ENCODE peak calls at places on chromosomes 16 and 17, in five cellular contexts. One of them, this sample, is unnamed.

GRCh38 chr16:52418206-52418605 is 128.7 kb downstream of the TOX3 start:
- ATAC-seq in A549: no peak
- ATAC-seq in GM12878: no peak
- ATAC-seq in HepG2: no peak
- ATAC-seq in K562: no peak
- ATAC-seq in this sample: no peak

GRCh38 chr16:85007815-85008214 is 3.5 kb downstream of the ZDHHC7 start:
- ATAC-seq in A549: no peak
- ATAC-seq in GM12878: no peak
- ATAC-seq in HepG2: no peak
- ATAC-seq in K562: no peak
- ATAC-seq in this sample: no peak

GRCh38 chr17:40547079-40547784 is 18.0 kb downstream of the CCR7 start:
- ATAC-seq in A549: no peak
- ATAC-seq in GM12878: peak
- ATAC-seq in HepG2: no peak
- ATAC-seq in K562: no peak
- ATAC-seq in this sample: no peak

GRCh38 chr16:55437627-55438026 is 41.4 kb upstream of the MMP2 start:
- ATAC-seq in A549: no peak
- ATAC-seq in GM12878: peak
- ATAC-seq in HepG2: no peak
- ATAC-seq in K562: no peak
- ATAC-seq in this sample: peak

GRCh38 chr16:19691161-19691850 is 26.7 kb downstream of the KNOP1 start:
- ATAC-seq in A549: peak
- ATAC-seq in GM12878: no peak
- ATAC-seq in HepG2: peak
- ATAC-seq in K562: no peak
- ATAC-seq in this sample: peak

GRCh38 chr16:56273615-56274014 is 82.3 kb downstream of the GNAO1 start:
- ATAC-seq in A549: no peak
- ATAC-seq in GM12878: no peak
- ATAC-seq in HepG2: no peak
- ATAC-seq in K562: no peak
- ATAC-seq in this sample: no peak

GRCh38 chr17:8046929-8047768 is 8.3 kb downstream of the ALOX15B start:
- ATAC-seq in A549: no peak
- ATAC-seq in GM12878: no peak
- ATAC-seq in HepG2: no peak
- ATAC-seq in K562: no peak
- ATAC-seq in this sample: no peak

GRCh38 chr17:47120521-47121095 is 68.5 kb downstream of the CDC27 start:
- ATAC-seq in A549: no peak
- ATAC-seq in GM12878: no peak
- ATAC-seq in HepG2: no peak
- ATAC-seq in K562: no peak
- ATAC-seq in this sample: no peak

GRCh38 chr16:26593700-26594099 is 473.0 kb upstream of the C16orf82 start:
- ATAC-seq in A549: no peak
- ATAC-seq in GM12878: no peak
- ATAC-seq in HepG2: no peak
- ATAC-seq in K562: no peak
- ATAC-seq in this sample: no peak

GRCh38 chr16:82070656-82071369 is 35.8 kb downstream of the HSD17B2 start:
- ATAC-seq in A549: no peak
- ATAC-seq in GM12878: no peak
- ATAC-seq in HepG2: no peak
- ATAC-seq in K562: no peak
- ATAC-seq in this sample: no peak

GRCh38 chr16:85017151-85017550 is 5.8 kb upstream of the ZDHHC7 start:
- ATAC-seq in A549: no peak
- ATAC-seq in GM12878: peak
- ATAC-seq in HepG2: no peak
- ATAC-seq in K562: no peak
- ATAC-seq in this sample: no peak

GRCh38 chr16:85444879-85445778 is 168.0 kb upstream of the GSE1 start:
- ATAC-seq in A549: peak
- ATAC-seq in GM12878: no peak
- ATAC-seq in HepG2: no peak
- ATAC-seq in K562: peak
- ATAC-seq in this sample: no peak

GRCh38 chr17:49832840-49833599 is 14.8 kb downstream of the TAC4 start:
- ATAC-seq in A549: no peak
- ATAC-seq in GM12878: no peak
- ATAC-seq in HepG2: no peak
- ATAC-seq in K562: peak
- ATAC-seq in this sample: no peak

GRCh38 chr17:2025622-2026309 is 632 bp upstream of the RTN4RL1 start:
- ATAC-seq in A549: peak
- ATAC-seq in GM12878: no peak
- ATAC-seq in HepG2: peak
- ATAC-seq in K562: peak
- ATAC-seq in this sample: no peak

GRCh38 chr17:49353607-49354006 is 8.4 kb downstream of the ZNF652 start:
- ATAC-seq in A549: no peak
- ATAC-seq in GM12878: peak
- ATAC-seq in HepG2: no peak
- ATAC-seq in K562: no peak
- ATAC-seq in this sample: peak

GRCh38 chr16:2841606-2842339 is 11.7 kb downstream of the ZG16B start:
- ATAC-seq in A549: no peak
- ATAC-seq in GM12878: no peak
- ATAC-seq in HepG2: peak
- ATAC-seq in K562: no peak
- ATAC-seq in this sample: no peak

GRCh38 chr17:429589-429988 is 77.0 kb upstream of the RPH3AL start:
- ATAC-seq in A549: no peak
- ATAC-seq in GM12878: no peak
- ATAC-seq in HepG2: no peak
- ATAC-seq in K562: no peak
- ATAC-seq in this sample: no peak

GRCh38 chr16:4319454-4319853 is 3.6 kb downstream of the GLIS2 start:
- ATAC-seq in A549: no peak
- ATAC-seq in GM12878: peak
- ATAC-seq in HepG2: no peak
- ATAC-seq in K562: peak
- ATAC-seq in this sample: no peak

GRCh38 chr17:69335018-69335417 is 8.1 kb upstream of the ABCA5 start:
- ATAC-seq in A549: peak
- ATAC-seq in GM12878: peak
- ATAC-seq in HepG2: no peak
- ATAC-seq in K562: peak
- ATAC-seq in this sample: no peak

GRCh38 chr17:81469266-81469665 is 43.3 kb downstream of the ACTG1 start:
- ATAC-seq in A549: no peak
- ATAC-seq in GM12878: no peak
- ATAC-seq in HepG2: no peak
- ATAC-seq in K562: no peak
- ATAC-seq in this sample: no peak

GRCh38 chr16:534089-534635 is 6.7 kb downstream of the CAPN15 start:
- ATAC-seq in A549: no peak
- ATAC-seq in GM12878: no peak
- ATAC-seq in HepG2: peak
- ATAC-seq in K562: no peak
- ATAC-seq in this sample: no peak

GRCh38 chr16:19601083-19601976 is 45.8 kb downstream of the VPS35L start:
- ATAC-seq in A549: peak
- ATAC-seq in GM12878: peak
- ATAC-seq in HepG2: peak
- ATAC-seq in K562: peak
- ATAC-seq in this sample: no peak

GRCh38 chr16:57283956-57284205 is 591 bp downstream of the PLLP start:
- ATAC-seq in A549: no peak
- ATAC-seq in GM12878: no peak
- ATAC-seq in HepG2: peak
- ATAC-seq in K562: no peak
- ATAC-seq in this sample: peak

GRCh38 chr16:17605784-17606183 is 135.0 kb upstream of the XYLT1 start:
- ATAC-seq in A549: no peak
- ATAC-seq in GM12878: no peak
- ATAC-seq in HepG2: no peak
- ATAC-seq in K562: no peak
- ATAC-seq in this sample: no peak

GRCh38 chr16:85613609-85614337 is 651 bp downstream of the GSE1 start:
- ATAC-seq in A549: peak
- ATAC-seq in GM12878: no peak
- ATAC-seq in HepG2: peak
- ATAC-seq in K562: peak
- ATAC-seq in this sample: no peak

GRCh38 chr17:3723188-3723555 is 531 bp upstream of the HASPIN start:
- ATAC-seq in A549: peak
- ATAC-seq in GM12878: no peak
- ATAC-seq in HepG2: peak
- ATAC-seq in K562: no peak
- ATAC-seq in this sample: no peak

GRCh38 chr17:64940055-64940454 is 20.8 kb upstream of the LRRC37A3 start:
- ATAC-seq in A549: no peak
- ATAC-seq in GM12878: no peak
- ATAC-seq in HepG2: no peak
- ATAC-seq in K562: no peak
- ATAC-seq in this sample: no peak

GRCh38 chr17:82357394-82357793 is 1.7 kb upstream of the TEX19 start:
- ATAC-seq in A549: no peak
- ATAC-seq in GM12878: no peak
- ATAC-seq in HepG2: no peak
- ATAC-seq in K562: no peak
- ATAC-seq in this sample: no peak

GRCh38 chr17:77320046-77320445 is 179.3 kb downstream of the SEC14L1 start:
- ATAC-seq in A549: no peak
- ATAC-seq in GM12878: no peak
- ATAC-seq in HepG2: no peak
- ATAC-seq in K562: no peak
- ATAC-seq in this sample: peak

GRCh38 chr17:81200695-81201580 is 21.8 kb downstream of the CEP131 start:
- ATAC-seq in A549: peak
- ATAC-seq in GM12878: peak
- ATAC-seq in HepG2: peak
- ATAC-seq in K562: peak
- ATAC-seq in this sample: peak

DNA sequence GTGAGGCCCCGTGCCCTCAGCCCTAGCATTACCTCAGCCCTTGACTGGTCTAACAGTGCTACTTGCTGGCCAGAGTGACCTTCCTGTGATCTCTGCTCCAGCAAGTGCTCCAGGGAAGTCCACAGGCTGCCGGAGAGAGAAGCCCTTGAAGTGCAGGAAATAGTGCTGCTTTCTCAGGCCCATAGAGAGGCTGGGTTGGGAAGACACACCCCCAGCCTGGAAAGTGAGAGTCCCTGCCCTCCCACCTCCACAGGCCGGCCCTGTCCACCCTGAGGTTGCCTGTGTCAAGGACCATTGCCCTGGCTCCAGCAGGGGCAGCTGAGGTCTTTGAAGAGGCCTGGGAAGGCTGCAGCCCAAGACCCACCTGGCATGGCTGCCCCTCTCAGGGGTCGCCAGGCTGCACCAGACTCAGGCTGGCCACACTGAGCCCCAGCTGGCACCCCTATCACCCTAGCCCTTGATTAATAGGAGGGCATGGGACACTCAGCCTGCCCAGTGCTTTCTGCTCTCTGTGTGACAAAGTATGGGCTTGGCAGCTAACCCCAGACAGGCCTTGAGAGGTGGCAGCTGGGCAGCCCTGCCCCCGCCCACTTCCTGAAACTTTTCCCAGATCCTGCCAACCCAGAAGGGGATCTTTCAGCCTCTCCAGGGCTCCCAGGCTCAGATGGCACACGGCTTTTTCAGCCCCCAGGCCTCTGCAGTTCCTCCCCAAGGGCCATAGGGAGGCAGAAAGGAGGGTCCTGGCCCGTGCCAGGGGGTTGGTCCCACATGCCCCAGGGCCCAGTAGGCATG is 21.7 kb downstream of the ATP6V0D1 start:
- ATAC-seq in A549: peak
- ATAC-seq in GM12878: no peak
- ATAC-seq in HepG2: peak
- ATAC-seq in K562: peak
- ATAC-seq in this sample: peak
- TF ChIP-seq EP300 in A549: no peak
- TF ChIP-seq EP300 in GM12878: no peak
- TF ChIP-seq EP300 in HepG2: no peak
- TF ChIP-seq EP300 in K562: no peak
- TF ChIP-seq EP300 in this sample: no peak

GRCh38 chr17:38351412-38352222 is at the start of gene SOCS7:
- ATAC-seq in A549: peak
- ATAC-seq in GM12878: peak
- ATAC-seq in HepG2: peak
- ATAC-seq in K562: peak
- ATAC-seq in this sample: peak
- TF ChIP-seq EP300 in A549: no peak
- TF ChIP-seq EP300 in GM12878: no peak
- TF ChIP-seq EP300 in HepG2: no peak
- TF ChIP-seq EP300 in K562: no peak
- TF ChIP-seq EP300 in this sample: no peak

GRCh38 chr16:71409038-71409775 is 32.6 kb downstream of the TLE7 start:
- ATAC-seq in A549: no peak
- ATAC-seq in GM12878: no peak
- ATAC-seq in HepG2: no peak
- ATAC-seq in K562: no peak
- ATAC-seq in this sample: no peak

GRCh38 chr16:71407731-71408130 is 34.1 kb downstream of the TLE7 start:
- ATAC-seq in A549: no peak
- ATAC-seq in GM12878: no peak
- ATAC-seq in HepG2: no peak
- ATAC-seq in K562: no peak
- ATAC-seq in this sample: no peak

GRCh38 chr16:71412270-71413160 is 29.3 kb downstream of the TLE7 start:
- ATAC-seq in A549: peak
- ATAC-seq in GM12878: peak
- ATAC-seq in HepG2: peak
- ATAC-seq in K562: peak
- ATAC-seq in this sample: peak

GRCh38 chr16:71408536-71408935 is 33.3 kb downstream of the TLE7 start:
- ATAC-seq in A549: no peak
- ATAC-seq in GM12878: no peak
- ATAC-seq in HepG2: no peak
- ATAC-seq in K562: no peak
- ATAC-seq in this sample: no peak

GRCh38 chr16:71410146-71410545 is 31.7 kb downstream of the TLE7 start:
- ATAC-seq in A549: no peak
- ATAC-seq in GM12878: no peak
- ATAC-seq in HepG2: no peak
- ATAC-seq in K562: no peak
- ATAC-seq in this sample: no peak
- TF ChIP-seq EP300 in A549: no peak
- TF ChIP-seq EP300 in GM12878: no peak
- TF ChIP-seq EP300 in HepG2: no peak
- TF ChIP-seq EP300 in K562: no peak
- TF ChIP-seq EP300 in this sample: no peak

DNA sequence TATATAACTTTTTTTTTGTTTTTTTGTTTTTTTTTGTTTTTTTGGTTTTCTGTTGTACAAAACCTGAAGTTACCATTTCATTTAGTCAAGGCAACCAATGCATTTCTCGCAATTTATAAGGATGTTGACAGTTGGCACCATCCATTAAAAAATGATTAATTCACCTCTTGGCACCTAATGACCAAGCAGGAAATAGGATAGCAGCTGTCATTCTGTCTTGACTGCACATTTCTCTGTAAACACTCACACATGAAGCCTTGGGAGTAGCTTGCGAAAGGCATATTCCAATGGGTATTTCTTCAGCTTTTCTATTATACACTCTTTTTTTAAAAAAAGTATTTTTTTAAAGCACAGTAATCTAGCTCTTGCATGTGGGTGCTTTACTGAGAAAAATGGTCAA is 77.5 kb downstream of the SYCE1L start:
- ATAC-seq in A549: no peak
- ATAC-seq in GM12878: no peak
- ATAC-seq in HepG2: no peak
- ATAC-seq in K562: no peak
- ATAC-seq in this sample: no peak
- TF ChIP-seq EP300 in A549: no peak
- TF ChIP-seq EP300 in GM12878: no peak
- TF ChIP-seq EP300 in HepG2: no peak
- TF ChIP-seq EP300 in K562: no peak
- TF ChIP-seq EP300 in this sample: no peak

This sample was measured in gastroesophageal sphincter.